ENCODE peak calls at places on chromosome 22, in four cellular contexts. Y is psoas muscle, S is uterus, P is transverse colon. J is an unnamed sample.

GRCh38 chr22:19579880-19580279 is 55.7 kb upstream of the CLDN5 start:
- DNase-seq in Y (peak), S (peak), P (peak), J (no peak)

GRCh38 chr22:31326877-31327276 is 19.3 kb downstream of the PATZ1 start:
- DNase-seq in Y (no peak), S (no peak), P (no peak), J (no peak)

GRCh38 chr22:40009953-40010751 is 15.4 kb downstream of the FAM83F start:
- DNase-seq in Y (no peak), S (no peak), P (no peak), J (no peak)

GRCh38 chr22:31087744-31088215 is 6.7 kb downstream of the SMTN start:
- DNase-seq in Y (no peak), S (no peak), P (no peak), J (no peak)

GRCh38 chr22:23237201-23237798 is 57.0 kb downstream of the BCR start:
- DNase-seq in Y (peak), S (peak), P (peak), J (no peak)

GRCh38 chr22:31253949-31254348 is 38.3 kb downstream of the PIK3IP1 start:
- DNase-seq in Y (peak), S (no peak), P (peak), J (no peak)

GRCh38 chr22:20720692-20721408 is 53.1 kb upstream of the SERPIND1 start:
- DNase-seq in Y (no peak), S (no peak), P (no peak), J (no peak)

GRCh38 chr22:18083406-18083805 is 5.6 kb downstream of the PEX26 start:
- DNase-seq in Y (no peak), S (no peak), P (no peak), J (no peak)

GRCh38 chr22:27726344-27726725 is 75.2 kb downstream of the MN1 start:
- DNase-seq in Y (no peak), S (no peak), P (no peak), J (no peak)

GRCh38 chr22:17164392-17165024 is 5.4 kb upstream of the HDHD5 start:
- DNase-seq in Y (no peak), S (no peak), P (no peak), J (no peak)

GRCh38 chr22:20212754-20213699 is 55.1 kb downstream of the RTN4R start:
- DNase-seq in Y (no peak), S (no peak), P (no peak), J (no peak)

GRCh38 chr22:43151251-43152000 is at the start of gene TSPO:
- DNase-seq in Y (peak), S (peak), P (peak), J (no peak)

GRCh38 chr22:30474683-30475424 is 3.0 kb upstream of the SEC14L3 start:
- DNase-seq in Y (no peak), S (no peak), P (no peak), J (no peak)

DNA sequence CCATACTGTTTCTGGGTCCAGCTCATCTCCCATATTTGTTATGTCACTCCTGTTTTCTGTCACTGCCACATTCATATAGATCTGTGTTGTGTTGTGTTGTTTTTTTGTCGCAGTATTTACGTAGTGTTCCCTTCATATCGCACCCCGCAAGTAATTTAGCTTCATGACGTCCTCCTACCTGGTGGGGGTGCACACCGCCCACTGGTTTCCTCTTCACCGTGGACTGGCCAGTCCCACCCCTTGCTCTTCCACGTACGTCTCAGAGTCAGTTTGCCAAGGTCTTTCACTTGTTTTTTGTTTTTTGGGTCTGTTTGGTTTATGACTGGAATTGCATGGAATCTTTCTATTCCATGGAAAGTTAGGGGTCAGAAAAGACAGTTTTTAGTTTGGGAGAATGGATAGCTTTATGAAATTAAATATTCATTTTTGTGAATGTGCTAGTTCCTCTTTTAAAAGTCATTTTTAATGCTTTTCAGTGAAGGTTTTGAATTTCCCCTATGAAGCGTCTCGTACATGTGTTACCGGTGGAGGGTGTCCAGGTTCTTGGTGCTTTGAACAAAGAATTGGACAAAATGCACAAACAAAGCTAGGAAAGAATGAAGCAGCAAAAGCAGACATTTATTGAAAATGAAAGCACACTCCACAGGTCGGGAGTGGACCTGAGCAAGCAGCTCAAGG is 134.3 kb downstream of the TBC1D22A start:
- DNase-seq in Y (no peak), S (no peak), P (no peak), J (no peak)
- H3K27ac ChIP-seq in Y (no peak), S (no peak), P (no peak), J (no peak)

GRCh38 chr22:49928571-49929552 is 10.4 kb downstream of the CRELD2 start:
- DNase-seq in Y (no peak), S (no peak), P (no peak), J (no peak)
- H3K4me3 ChIP-seq in Y (no peak), S (no peak), P (peak), J (no peak)

GRCh38 chr22:24947881-24948280 is 1.4 kb upstream of the LHFPL7 start:
- DNase-seq in Y (no peak), S (no peak), P (no peak), J (no peak)

GRCh38 chr22:24950272-24950902 is 2.1 kb upstream of the KIAA1671 start:
- DNase-seq in Y (no peak), S (no peak), P (no peak), J (peak)

GRCh38 chr22:24947383-24947782 is 889 bp upstream of the LHFPL7 start:
- DNase-seq in Y (no peak), S (no peak), P (no peak), J (no peak)

GRCh38 chr22:24945430-24945829 is 1.1 kb downstream of the LHFPL7 start:
- DNase-seq in Y (no peak), S (no peak), P (no peak), J (no peak)

DNA sequence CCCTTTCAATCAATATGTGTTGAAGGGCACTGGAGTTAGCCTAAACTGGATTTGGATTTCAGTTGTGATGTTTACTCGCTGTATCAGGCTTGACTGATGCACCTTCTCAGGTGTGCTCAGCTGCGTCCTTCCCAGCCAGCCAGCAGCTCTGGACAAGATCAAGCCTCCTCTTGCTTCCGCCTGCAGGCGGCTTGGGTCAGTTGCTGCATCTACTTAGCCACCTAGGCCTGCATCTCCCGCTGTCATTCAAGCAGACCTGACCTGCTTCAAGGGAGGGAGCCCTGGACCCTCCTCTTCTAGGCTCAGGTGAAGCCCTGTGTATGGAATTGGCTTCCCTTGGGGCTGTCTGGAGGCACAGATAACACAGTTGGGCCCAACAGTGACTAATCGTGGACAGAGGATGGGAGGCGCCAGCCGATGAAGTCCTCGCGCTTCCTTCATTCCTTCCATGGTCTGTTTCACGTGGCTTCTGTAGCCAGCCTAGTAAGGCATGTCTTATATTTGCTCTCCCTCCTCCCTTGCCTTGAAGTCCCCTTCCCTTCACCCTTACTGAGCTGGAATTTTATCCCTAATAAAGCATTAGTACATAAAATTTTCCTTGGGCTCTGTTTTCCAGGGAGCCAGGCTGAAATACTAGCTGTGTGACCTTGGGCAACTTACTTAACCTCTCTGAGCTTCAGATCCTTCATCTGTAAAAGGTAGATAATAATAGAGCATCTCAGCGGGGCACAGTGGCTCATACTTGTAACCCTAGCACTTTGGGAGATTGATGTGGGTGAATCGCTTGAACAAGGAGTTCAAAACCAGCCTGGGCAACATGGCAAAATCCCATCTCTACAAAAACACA is 2.1 kb upstream of the LHFPL7 start:
- DNase-seq in Y (no peak), S (no peak), P (no peak), J (no peak)
- TF ChIP-seq CTCF in Y (no peak), S (no peak), P (no peak), J (no peak)

GRCh38 chr22:29300467-29300806 is 6.0 kb upstream of the GAS2L1 start:
- DNase-seq in Y (no peak), S (no peak), P (no peak), J (no peak)
- H3K27ac ChIP-seq in Y (no peak), S (no peak), P (no peak), J (no peak)

GRCh38 chr22:26579331-26579886 is 10.5 kb downstream of the TPST2 start:
- DNase-seq in Y (no peak), S (no peak), P (peak), J (no peak)

GRCh38 chr22:26581026-26581425 is 8.9 kb downstream of the TPST2 start:
- DNase-seq in Y (no peak), S (no peak), P (no peak), J (no peak)

GRCh38 chr22:26577081-26577480 is 12.9 kb downstream of the TPST2 start:
- DNase-seq in Y (no peak), S (no peak), P (no peak), J (no peak)

GRCh38 chr22:26581769-26582168 is 8.2 kb downstream of the TPST2 start:
- DNase-seq in Y (no peak), S (no peak), P (no peak), J (no peak)

GRCh38 chr22:26580240-26580962 is 9.5 kb downstream of the TPST2 start:
- DNase-seq in Y (no peak), S (no peak), P (no peak), J (no peak)
- H3K4me3 ChIP-seq in Y (no peak), S (no peak), P (no peak), J (no peak)

GRCh38 chr22:49986325-49986724 is 25.8 kb downstream of the PIM3 start:
- DNase-seq in Y (no peak), S (no peak), P (no peak), J (no peak)

GRCh38 chr22:49979587-49980264 is 19.2 kb downstream of the PIM3 start:
- DNase-seq in Y (no peak), S (no peak), P (peak), J (peak)

GRCh38 chr22:49977578-49977977 is 17.0 kb downstream of the PIM3 start:
- DNase-seq in Y (no peak), S (no peak), P (no peak), J (no peak)

GRCh38 chr22:49983148-49984042 is 22.8 kb downstream of the PIM3 start:
- DNase-seq in Y (peak), S (peak), P (no peak), J (no peak)
- TF ChIP-seq CTCF in Y (peak), S (peak), P (peak), J (peak)

GRCh38 chr22:38300197-38300945 is 16.9 kb downstream of the CSNK1E start:
- DNase-seq in Y (no peak), S (no peak), P (no peak), J (no peak)
- H3K27ac ChIP-seq in Y (no peak), S (no peak), P (no peak), J (no peak)

DNA sequence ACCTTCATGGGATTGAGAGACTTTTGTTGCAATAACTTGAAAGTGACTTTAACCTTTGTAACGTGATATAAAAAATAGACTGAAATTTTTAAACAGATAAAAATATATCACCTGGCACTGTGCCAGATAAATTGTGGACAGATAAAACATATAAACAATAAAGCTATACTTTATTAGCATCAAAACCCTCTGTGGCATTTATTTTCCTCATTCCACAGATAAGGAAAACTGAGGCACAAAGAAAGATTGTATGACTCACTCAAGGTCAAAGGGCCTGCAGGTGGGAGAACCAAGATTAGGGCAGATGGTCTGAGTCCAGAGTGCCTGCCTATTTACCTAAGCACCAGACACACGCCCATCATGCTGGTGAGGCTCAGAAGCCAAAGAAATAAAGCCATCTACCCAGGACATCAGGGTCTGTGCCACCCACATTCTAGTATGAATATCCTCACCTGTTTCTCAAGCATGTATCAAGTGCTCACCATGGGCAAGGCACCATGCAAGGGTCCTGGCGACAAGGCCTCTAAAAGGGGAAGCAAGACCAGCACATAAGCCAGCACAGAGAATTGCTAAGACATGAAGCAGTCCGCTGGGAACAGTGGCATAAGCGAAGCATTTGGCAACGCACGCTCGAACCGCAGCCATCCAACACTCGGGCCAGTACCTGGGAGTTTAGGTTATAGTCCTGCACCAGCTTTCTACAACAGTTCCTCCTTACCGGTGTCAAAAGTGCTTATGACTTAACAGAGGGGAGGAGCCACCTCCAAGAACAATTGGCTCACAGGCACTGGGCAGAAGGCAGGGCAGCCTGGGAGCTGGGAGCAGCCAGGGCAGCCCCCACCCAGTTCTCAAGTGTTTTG is 17.6 kb downstream of the MYH9 start:
- DNase-seq in Y (peak), S (peak), P (peak), J (no peak)
- H3K4me3 ChIP-seq in Y (peak), S (no peak), P (peak), J (no peak)

GRCh38 chr22:44816141-44816540 is 63.8 kb downstream of the ARHGAP8 start:
- DNase-seq in Y (no peak), S (no peak), P (no peak), J (no peak)

GRCh38 chr22:44813416-44813815 is 61.0 kb downstream of the ARHGAP8 start:
- DNase-seq in Y (no peak), S (no peak), P (no peak), J (no peak)

GRCh38 chr22:44818727-44819126 is 66.4 kb downstream of the ARHGAP8 start:
- DNase-seq in Y (no peak), S (no peak), P (no peak), J (no peak)

GRCh38 chr22:44814266-44815098 is 62.1 kb downstream of the ARHGAP8 start:
- DNase-seq in Y (no peak), S (no peak), P (no peak), J (no peak)

DNA sequence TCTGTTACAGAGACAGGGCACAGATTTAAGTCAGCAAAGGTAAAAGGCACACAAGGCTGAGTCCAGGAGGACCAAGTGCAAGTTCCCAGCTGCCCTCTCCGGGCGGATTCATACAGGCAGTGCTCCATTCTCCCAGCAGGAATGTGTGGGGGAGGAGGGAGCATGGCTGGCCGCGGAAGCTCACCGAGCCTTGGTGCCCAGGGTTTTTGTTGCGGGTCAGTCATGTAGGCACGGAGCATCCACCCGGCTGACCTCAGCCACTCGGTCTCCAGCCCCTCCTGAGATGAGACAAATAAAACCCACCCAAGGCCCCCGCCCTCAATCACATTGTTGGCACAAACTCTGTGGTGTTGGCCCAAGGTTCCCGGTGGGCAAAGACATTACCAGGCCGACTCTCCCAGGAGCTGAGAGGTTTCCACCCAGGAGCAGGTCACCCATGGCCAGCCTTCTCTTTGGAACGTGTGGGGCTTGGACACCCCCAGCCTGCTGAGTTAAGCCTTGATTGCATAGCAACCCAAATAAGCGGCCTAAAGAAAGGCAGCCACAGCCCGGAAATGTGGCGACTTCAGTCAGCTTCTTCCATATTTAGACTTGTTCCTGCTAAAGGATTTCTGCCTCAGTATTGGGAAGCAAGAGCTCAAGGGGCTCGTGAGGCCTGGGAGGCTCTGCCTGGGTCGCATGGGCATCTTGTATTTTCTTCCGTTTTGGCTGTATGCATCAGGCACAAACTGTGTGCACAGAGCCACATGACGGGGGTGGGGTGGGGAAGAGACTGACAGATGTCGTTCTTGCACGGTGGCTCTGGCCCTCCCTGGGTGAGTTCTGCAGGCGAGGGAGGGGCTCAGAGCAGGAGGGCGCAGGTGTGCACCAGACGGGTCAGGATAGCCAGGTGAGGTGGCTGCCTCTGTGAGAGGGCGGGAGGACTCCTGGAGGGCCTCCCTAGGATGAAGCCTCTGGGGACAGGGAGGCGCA is 63.0 kb downstream of the ARHGAP8 start:
- DNase-seq in Y (no peak), S (no peak), P (no peak), J (no peak)
- TF ChIP-seq CTCF in Y (no peak), S (no peak), P (no peak), J (no peak)

DNA sequence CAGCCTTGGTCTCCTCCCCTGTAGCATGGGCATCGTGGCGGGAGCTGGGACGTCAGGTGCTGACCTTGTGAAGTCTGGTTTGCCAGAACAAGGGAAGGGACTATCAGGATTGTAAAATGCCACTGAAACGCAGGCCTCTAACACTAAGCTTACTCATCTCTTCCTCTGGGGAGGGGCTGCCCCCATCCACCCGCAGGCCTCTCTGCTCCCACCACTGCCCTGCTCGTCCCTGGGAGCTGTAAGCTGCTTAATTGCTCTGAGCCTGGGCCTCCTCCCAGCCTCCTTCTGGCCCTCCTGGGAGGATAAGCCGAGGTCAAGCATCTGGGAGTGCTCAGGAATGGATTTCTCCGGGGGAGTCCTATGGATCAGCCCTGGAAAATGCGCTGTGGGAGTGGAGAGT is 8.4 kb downstream of the SHISAL1 start:
- DNase-seq in Y (no peak), S (peak), P (no peak), J (no peak)
- H3K27ac ChIP-seq in Y (no peak), S (peak), P (peak), J (no peak)